ENCODE peak calls at places on chromosome 22, in nine cellular contexts. One of them, this sample, is unnamed.

GRCh38 chr22:29152045-29152380 is 53.7 kb upstream of the EMID1 start:
- DNase-seq in HCT116: no peak
- DNase-seq in A549: no peak
- DNase-seq in progenitor cell of endocrine pancreas: no peak
- DNase-seq in cardiac fibroblast: no peak
- DNase-seq in brain microvascular endothelial cell: no peak
- DNase-seq in endodermal cell: peak
- DNase-seq in fibroblast of mammary gland: no peak
- DNase-seq in AG04450: no peak
- DNase-seq in this sample: no peak

GRCh38 chr22:38462960-38463784 is 4.7 kb upstream of the KDELR3 start:
- DNase-seq in A549: no peak
- DNase-seq in fibroblast of mammary gland: no peak
- DNase-seq in AG04450: no peak
- DNase-seq in progenitor cell of endocrine pancreas: peak
- DNase-seq in HCT116: no peak
- DNase-seq in cardiac fibroblast: no peak
- DNase-seq in endodermal cell: peak
- DNase-seq in brain microvascular endothelial cell: no peak
- DNase-seq in this sample: no peak

GRCh38 chr22:30420401-30421178 is 5.0 kb upstream of the MTFP1 start:
- DNase-seq in HCT116: no peak
- DNase-seq in cardiac fibroblast: peak
- DNase-seq in brain microvascular endothelial cell: peak
- DNase-seq in endodermal cell: no peak
- DNase-seq in A549: no peak
- DNase-seq in progenitor cell of endocrine pancreas: no peak
- DNase-seq in AG04450: peak
- DNase-seq in fibroblast of mammary gland: peak
- DNase-seq in this sample: peak

GRCh38 chr22:31192513-31192912 is 19.6 kb upstream of the LIMK2 start:
- DNase-seq in endodermal cell: no peak
- DNase-seq in HCT116: no peak
- DNase-seq in brain microvascular endothelial cell: no peak
- DNase-seq in AG04450: peak
- DNase-seq in progenitor cell of endocrine pancreas: no peak
- DNase-seq in fibroblast of mammary gland: peak
- DNase-seq in A549: no peak
- DNase-seq in cardiac fibroblast: peak
- DNase-seq in this sample: no peak

GRCh38 chr22:41619979-41620645 is 731 bp downstream of the DESI1 start:
- DNase-seq in progenitor cell of endocrine pancreas: peak
- DNase-seq in HCT116: no peak
- DNase-seq in fibroblast of mammary gland: no peak
- DNase-seq in endodermal cell: peak
- DNase-seq in A549: no peak
- DNase-seq in AG04450: no peak
- DNase-seq in cardiac fibroblast: peak
- DNase-seq in brain microvascular endothelial cell: no peak
- DNase-seq in this sample: peak

GRCh38 chr22:27934069-27934468 is 15.0 kb upstream of the PITPNB start:
- DNase-seq in brain microvascular endothelial cell: no peak
- DNase-seq in endodermal cell: no peak
- DNase-seq in HCT116: no peak
- DNase-seq in AG04450: no peak
- DNase-seq in fibroblast of mammary gland: no peak
- DNase-seq in progenitor cell of endocrine pancreas: no peak
- DNase-seq in cardiac fibroblast: no peak
- DNase-seq in A549: no peak
- DNase-seq in this sample: no peak

GRCh38 chr22:38454361-38455062 is 487 bp downstream of the KCNJ4 start:
- DNase-seq in fibroblast of mammary gland: no peak
- DNase-seq in endodermal cell: peak
- DNase-seq in A549: no peak
- DNase-seq in HCT116: no peak
- DNase-seq in brain microvascular endothelial cell: no peak
- DNase-seq in cardiac fibroblast: no peak
- DNase-seq in progenitor cell of endocrine pancreas: no peak
- DNase-seq in AG04450: no peak
- DNase-seq in this sample: no peak

GRCh38 chr22:46043816-46044717 is 67.1 kb upstream of the WNT7B start:
- DNase-seq in progenitor cell of endocrine pancreas: no peak
- DNase-seq in A549: no peak
- DNase-seq in endodermal cell: peak
- DNase-seq in AG04450: no peak
- DNase-seq in cardiac fibroblast: peak
- DNase-seq in brain microvascular endothelial cell: no peak
- DNase-seq in fibroblast of mammary gland: peak
- DNase-seq in HCT116: no peak
- DNase-seq in this sample: no peak

GRCh38 chr22:27512283-27512761 is 289.2 kb downstream of the MN1 start:
- DNase-seq in AG04450: peak
- DNase-seq in cardiac fibroblast: peak
- DNase-seq in fibroblast of mammary gland: peak
- DNase-seq in brain microvascular endothelial cell: peak
- DNase-seq in A549: no peak
- DNase-seq in endodermal cell: no peak
- DNase-seq in progenitor cell of endocrine pancreas: no peak
- DNase-seq in HCT116: no peak
- DNase-seq in this sample: peak

GRCh38 chr22:38423512-38424503 is 31.2 kb downstream of the KCNJ4 start:
- DNase-seq in A549: no peak
- DNase-seq in progenitor cell of endocrine pancreas: no peak
- DNase-seq in endodermal cell: no peak
- DNase-seq in HCT116: no peak
- DNase-seq in AG04450: no peak
- DNase-seq in cardiac fibroblast: no peak
- DNase-seq in brain microvascular endothelial cell: no peak
- DNase-seq in fibroblast of mammary gland: no peak
- DNase-seq in this sample: no peak

GRCh38 chr22:38032681-38033521 is 24.3 kb upstream of the PICK1 start:
- DNase-seq in A549: no peak
- DNase-seq in fibroblast of mammary gland: peak
- DNase-seq in progenitor cell of endocrine pancreas: no peak
- DNase-seq in cardiac fibroblast: peak
- DNase-seq in endodermal cell: no peak
- DNase-seq in brain microvascular endothelial cell: peak
- DNase-seq in AG04450: peak
- DNase-seq in HCT116: no peak
- DNase-seq in this sample: no peak

GRCh38 chr22:26616650-26617049 is 1.2 kb downstream of the CRYBB1 start:
- DNase-seq in AG04450: no peak
- DNase-seq in HCT116: no peak
- DNase-seq in A549: no peak
- DNase-seq in fibroblast of mammary gland: no peak
- DNase-seq in progenitor cell of endocrine pancreas: no peak
- DNase-seq in cardiac fibroblast: no peak
- DNase-seq in brain microvascular endothelial cell: no peak
- DNase-seq in endodermal cell: no peak
- DNase-seq in this sample: no peak

GRCh38 chr22:45877651-45878050 is 99.3 kb downstream of the WNT7B start:
- DNase-seq in A549: no peak
- DNase-seq in brain microvascular endothelial cell: no peak
- DNase-seq in fibroblast of mammary gland: no peak
- DNase-seq in endodermal cell: peak
- DNase-seq in cardiac fibroblast: no peak
- DNase-seq in HCT116: no peak
- DNase-seq in progenitor cell of endocrine pancreas: no peak
- DNase-seq in AG04450: no peak
- DNase-seq in this sample: no peak

GRCh38 chr22:36528795-36529718 is at the start of gene EIF3D:
- DNase-seq in HCT116: peak
- DNase-seq in fibroblast of mammary gland: peak
- DNase-seq in endodermal cell: peak
- DNase-seq in AG04450: peak
- DNase-seq in brain microvascular endothelial cell: peak
- DNase-seq in progenitor cell of endocrine pancreas: peak
- DNase-seq in cardiac fibroblast: peak
- DNase-seq in A549: peak
- DNase-seq in this sample: peak

GRCh38 chr22:25753252-25753651 is 11.3 kb downstream of the MYO18B start:
- DNase-seq in endodermal cell: no peak
- DNase-seq in fibroblast of mammary gland: no peak
- DNase-seq in cardiac fibroblast: no peak
- DNase-seq in A549: no peak
- DNase-seq in progenitor cell of endocrine pancreas: no peak
- DNase-seq in brain microvascular endothelial cell: no peak
- DNase-seq in HCT116: no peak
- DNase-seq in AG04450: no peak
- DNase-seq in this sample: no peak

GRCh38 chr22:41638124-41638523 is 17.0 kb downstream of the XRCC6 start:
- DNase-seq in progenitor cell of endocrine pancreas: no peak
- DNase-seq in AG04450: no peak
- DNase-seq in A549: no peak
- DNase-seq in fibroblast of mammary gland: no peak
- DNase-seq in HCT116: no peak
- DNase-seq in endodermal cell: no peak
- DNase-seq in brain microvascular endothelial cell: no peak
- DNase-seq in cardiac fibroblast: no peak
- DNase-seq in this sample: no peak

GRCh38 chr22:26977741-26978140 is 320.4 kb downstream of the MIAT start:
- DNase-seq in fibroblast of mammary gland: no peak
- DNase-seq in brain microvascular endothelial cell: no peak
- DNase-seq in HCT116: no peak
- DNase-seq in AG04450: no peak
- DNase-seq in endodermal cell: peak
- DNase-seq in cardiac fibroblast: no peak
- DNase-seq in A549: no peak
- DNase-seq in progenitor cell of endocrine pancreas: no peak
- DNase-seq in this sample: no peak

GRCh38 chr22:49429066-49429465 is 398.6 kb downstream of the BRD1 start:
- DNase-seq in AG04450: no peak
- DNase-seq in progenitor cell of endocrine pancreas: no peak
- DNase-seq in brain microvascular endothelial cell: no peak
- DNase-seq in fibroblast of mammary gland: no peak
- DNase-seq in A549: no peak
- DNase-seq in cardiac fibroblast: no peak
- DNase-seq in endodermal cell: no peak
- DNase-seq in HCT116: no peak
- DNase-seq in this sample: no peak
- TF ChIP-seq CTCF in AG04450: no peak
- TF ChIP-seq CTCF in progenitor cell of endocrine pancreas: peak
- TF ChIP-seq CTCF in brain microvascular endothelial cell: no peak
- TF ChIP-seq CTCF in fibroblast of mammary gland: no peak
- TF ChIP-seq CTCF in A549: no peak
- TF ChIP-seq CTCF in cardiac fibroblast: no peak
- TF ChIP-seq CTCF in endodermal cell: peak
- TF ChIP-seq CTCF in HCT116: peak
- TF ChIP-seq CTCF in this sample: peak

GRCh38 chr22:43110927-43111623 is 525 bp downstream of the BIK start:
- DNase-seq in progenitor cell of endocrine pancreas: no peak
- DNase-seq in fibroblast of mammary gland: no peak
- DNase-seq in endodermal cell: peak
- DNase-seq in AG04450: no peak
- DNase-seq in HCT116: no peak
- DNase-seq in brain microvascular endothelial cell: no peak
- DNase-seq in A549: no peak
- DNase-seq in cardiac fibroblast: no peak
- DNase-seq in this sample: peak

GRCh38 chr22:43109511-43109910 is 1.0 kb upstream of the BIK start:
- DNase-seq in progenitor cell of endocrine pancreas: no peak
- DNase-seq in A549: no peak
- DNase-seq in endodermal cell: no peak
- DNase-seq in brain microvascular endothelial cell: no peak
- DNase-seq in AG04450: no peak
- DNase-seq in fibroblast of mammary gland: no peak
- DNase-seq in cardiac fibroblast: no peak
- DNase-seq in HCT116: no peak
- DNase-seq in this sample: no peak

GRCh38 chr22:43109921-43110443 is 568 bp upstream of the BIK start:
- DNase-seq in endodermal cell: peak
- DNase-seq in AG04450: no peak
- DNase-seq in brain microvascular endothelial cell: no peak
- DNase-seq in HCT116: no peak
- DNase-seq in fibroblast of mammary gland: no peak
- DNase-seq in A549: no peak
- DNase-seq in progenitor cell of endocrine pancreas: no peak
- DNase-seq in cardiac fibroblast: no peak
- DNase-seq in this sample: no peak

GRCh38 chr22:43113516-43114251 is 3.1 kb downstream of the BIK start:
- DNase-seq in HCT116: no peak
- DNase-seq in endodermal cell: no peak
- DNase-seq in AG04450: no peak
- DNase-seq in progenitor cell of endocrine pancreas: no peak
- DNase-seq in A549: no peak
- DNase-seq in brain microvascular endothelial cell: no peak
- DNase-seq in cardiac fibroblast: no peak
- DNase-seq in fibroblast of mammary gland: no peak
- DNase-seq in this sample: no peak

DNA sequence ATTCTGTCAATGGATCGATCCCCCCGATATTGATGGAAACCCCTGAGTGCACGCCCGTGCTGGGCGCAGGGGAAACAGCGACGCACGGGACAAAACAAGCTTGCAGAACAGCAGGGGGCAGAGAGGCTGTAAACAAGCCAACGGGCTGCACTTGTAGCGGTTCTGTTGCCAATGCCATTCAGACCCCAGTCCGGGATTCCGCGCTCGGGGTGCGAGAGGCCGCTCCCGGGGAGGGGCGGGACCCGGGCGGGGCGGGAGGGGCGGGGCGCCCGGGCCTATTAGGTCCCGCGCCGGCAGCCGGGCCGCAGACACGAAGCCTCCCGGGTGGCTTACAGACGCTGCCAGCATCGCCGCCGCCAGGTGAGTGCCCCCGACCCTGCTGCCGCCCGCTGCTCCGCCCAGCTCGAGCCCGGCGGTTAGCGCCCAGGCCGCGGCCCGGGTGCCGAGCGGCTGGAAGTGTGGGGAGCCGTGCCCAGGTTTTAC is at the start of gene BIK:
- DNase-seq in endodermal cell: peak
- DNase-seq in cardiac fibroblast: peak
- DNase-seq in progenitor cell of endocrine pancreas: peak
- DNase-seq in brain microvascular endothelial cell: no peak
- DNase-seq in AG04450: no peak
- DNase-seq in A549: no peak
- DNase-seq in HCT116: no peak
- DNase-seq in fibroblast of mammary gland: peak
- DNase-seq in this sample: no peak
- TF ChIP-seq CTCF in endodermal cell: no peak
- TF ChIP-seq CTCF in cardiac fibroblast: peak
- TF ChIP-seq CTCF in progenitor cell of endocrine pancreas: peak
- TF ChIP-seq CTCF in brain microvascular endothelial cell: peak
- TF ChIP-seq CTCF in AG04450: peak
- TF ChIP-seq CTCF in A549: no peak
- TF ChIP-seq CTCF in HCT116: no peak
- TF ChIP-seq CTCF in fibroblast of mammary gland: peak
- TF ChIP-seq CTCF in this sample: peak

GRCh38 chr22:24133187-24133965 is 47.9 kb upstream of the SUSD2 start:
- DNase-seq in endodermal cell: peak
- DNase-seq in cardiac fibroblast: peak
- DNase-seq in AG04450: no peak
- DNase-seq in brain microvascular endothelial cell: no peak
- DNase-seq in HCT116: no peak
- DNase-seq in progenitor cell of endocrine pancreas: no peak
- DNase-seq in A549: no peak
- DNase-seq in fibroblast of mammary gland: peak
- DNase-seq in this sample: no peak
- TF ChIP-seq CTCF in endodermal cell: peak
- TF ChIP-seq CTCF in cardiac fibroblast: peak
- TF ChIP-seq CTCF in AG04450: peak
- TF ChIP-seq CTCF in brain microvascular endothelial cell: peak
- TF ChIP-seq CTCF in HCT116: no peak
- TF ChIP-seq CTCF in progenitor cell of endocrine pancreas: no peak
- TF ChIP-seq CTCF in A549: no peak
- TF ChIP-seq CTCF in fibroblast of mammary gland: peak
- TF ChIP-seq CTCF in this sample: peak

GRCh38 chr22:42719133-42719532 is 1.5 kb downstream of the A4GALT start:
- DNase-seq in AG04450: no peak
- DNase-seq in HCT116: no peak
- DNase-seq in A549: no peak
- DNase-seq in cardiac fibroblast: no peak
- DNase-seq in fibroblast of mammary gland: no peak
- DNase-seq in brain microvascular endothelial cell: no peak
- DNase-seq in endodermal cell: peak
- DNase-seq in progenitor cell of endocrine pancreas: no peak
- DNase-seq in this sample: no peak
- TF ChIP-seq CTCF in AG04450: no peak
- TF ChIP-seq CTCF in HCT116: no peak
- TF ChIP-seq CTCF in A549: no peak
- TF ChIP-seq CTCF in cardiac fibroblast: peak
- TF ChIP-seq CTCF in fibroblast of mammary gland: no peak
- TF ChIP-seq CTCF in brain microvascular endothelial cell: peak
- TF ChIP-seq CTCF in endodermal cell: peak
- TF ChIP-seq CTCF in progenitor cell of endocrine pancreas: peak
- TF ChIP-seq CTCF in this sample: no peak

This sample was measured in PC-9.